ENCODE peak calls at places on chromosomes 11 and 22, in four cellular contexts. One of them, this sample, is unnamed.

GRCh38 chr11:121929581-121929980 is 186.4 kb downstream of the BLID start:
- DNase-seq in T-helper 1 cell: no peak
- DNase-seq in stimulated activated CD4-positive, alpha-beta T cell treated with anti-CD3 and anti-CD28 coated beads, Interleukin-2, amount 100 ng/mL, for 48 hours: no peak
- DNase-seq in HCT116: no peak
- DNase-seq in this sample: no peak

GRCh38 chr11:36750349-36750748 is 152.3 kb upstream of the RAG2 start:
- DNase-seq in stimulated activated CD4-positive, alpha-beta T cell treated with anti-CD3 and anti-CD28 coated beads, Interleukin-2, amount 100 ng/mL, for 48 hours: no peak
- DNase-seq in HCT116: no peak
- DNase-seq in T-helper 1 cell: no peak
- DNase-seq in this sample: peak

GRCh38 chr22:23275751-23276150 is 95.4 kb downstream of the BCR start:
- DNase-seq in T-helper 1 cell: no peak
- DNase-seq in stimulated activated CD4-positive, alpha-beta T cell treated with anti-CD3 and anti-CD28 coated beads, Interleukin-2, amount 100 ng/mL, for 48 hours: no peak
- DNase-seq in HCT116: no peak
- DNase-seq in this sample: no peak

GRCh38 chr11:34356130-34356529 is 1.7 kb downstream of the ABTB2 start:
- DNase-seq in HCT116: no peak
- DNase-seq in T-helper 1 cell: no peak
- DNase-seq in stimulated activated CD4-positive, alpha-beta T cell treated with anti-CD3 and anti-CD28 coated beads, Interleukin-2, amount 100 ng/mL, for 48 hours: no peak
- DNase-seq in this sample: no peak

GRCh38 chr11:75597636-75598035 is 35.6 kb downstream of the SERPINH1 start:
- DNase-seq in HCT116: peak
- DNase-seq in T-helper 1 cell: no peak
- DNase-seq in stimulated activated CD4-positive, alpha-beta T cell treated with anti-CD3 and anti-CD28 coated beads, Interleukin-2, amount 100 ng/mL, for 48 hours: no peak
- DNase-seq in this sample: peak

GRCh38 chr22:31625661-31626426 is 36.2 kb downstream of the PISD start:
- DNase-seq in stimulated activated CD4-positive, alpha-beta T cell treated with anti-CD3 and anti-CD28 coated beads, Interleukin-2, amount 100 ng/mL, for 48 hours: no peak
- DNase-seq in T-helper 1 cell: no peak
- DNase-seq in HCT116: no peak
- DNase-seq in this sample: peak

GRCh38 chr11:11864332-11864731 is 22.6 kb downstream of the USP47 start:
- DNase-seq in HCT116: no peak
- DNase-seq in stimulated activated CD4-positive, alpha-beta T cell treated with anti-CD3 and anti-CD28 coated beads, Interleukin-2, amount 100 ng/mL, for 48 hours: no peak
- DNase-seq in T-helper 1 cell: no peak
- DNase-seq in this sample: no peak

GRCh38 chr22:31893460-31893859 is 50.9 kb upstream of the YWHAH start:
- DNase-seq in HCT116: no peak
- DNase-seq in T-helper 1 cell: no peak
- DNase-seq in stimulated activated CD4-positive, alpha-beta T cell treated with anti-CD3 and anti-CD28 coated beads, Interleukin-2, amount 100 ng/mL, for 48 hours: no peak
- DNase-seq in this sample: no peak

GRCh38 chr22:43658823-43659222 is 153.3 kb downstream of the EFCAB6 start:
- DNase-seq in T-helper 1 cell: no peak
- DNase-seq in stimulated activated CD4-positive, alpha-beta T cell treated with anti-CD3 and anti-CD28 coated beads, Interleukin-2, amount 100 ng/mL, for 48 hours: no peak
- DNase-seq in HCT116: no peak
- DNase-seq in this sample: peak

GRCh38 chr22:29628982-29629381 is 25.5 kb downstream of the NF2 start:
- DNase-seq in T-helper 1 cell: no peak
- DNase-seq in HCT116: no peak
- DNase-seq in stimulated activated CD4-positive, alpha-beta T cell treated with anti-CD3 and anti-CD28 coated beads, Interleukin-2, amount 100 ng/mL, for 48 hours: no peak
- DNase-seq in this sample: no peak

GRCh38 chr22:47631571-47632102 is 869.2 kb downstream of the TBC1D22A start:
- DNase-seq in T-helper 1 cell: no peak
- DNase-seq in stimulated activated CD4-positive, alpha-beta T cell treated with anti-CD3 and anti-CD28 coated beads, Interleukin-2, amount 100 ng/mL, for 48 hours: no peak
- DNase-seq in HCT116: peak
- DNase-seq in this sample: no peak

GRCh38 chr22:45639747-45640102 is 31.9 kb upstream of the ATXN10 start:
- DNase-seq in T-helper 1 cell: no peak
- DNase-seq in HCT116: no peak
- DNase-seq in stimulated activated CD4-positive, alpha-beta T cell treated with anti-CD3 and anti-CD28 coated beads, Interleukin-2, amount 100 ng/mL, for 48 hours: no peak
- DNase-seq in this sample: no peak

GRCh38 chr11:3905080-3905953 is 49.9 kb downstream of the STIM1 start:
- DNase-seq in HCT116: peak
- DNase-seq in stimulated activated CD4-positive, alpha-beta T cell treated with anti-CD3 and anti-CD28 coated beads, Interleukin-2, amount 100 ng/mL, for 48 hours: peak
- DNase-seq in T-helper 1 cell: peak
- DNase-seq in this sample: no peak

GRCh38 chr11:72840780-72841179 is 26.6 kb downstream of the ATG16L2 start:
- DNase-seq in stimulated activated CD4-positive, alpha-beta T cell treated with anti-CD3 and anti-CD28 coated beads, Interleukin-2, amount 100 ng/mL, for 48 hours: no peak
- DNase-seq in HCT116: no peak
- DNase-seq in T-helper 1 cell: no peak
- DNase-seq in this sample: no peak

GRCh38 chr11:79160786-79161403 is 279.9 kb downstream of the TENM4 start:
- DNase-seq in T-helper 1 cell: no peak
- DNase-seq in HCT116: no peak
- DNase-seq in stimulated activated CD4-positive, alpha-beta T cell treated with anti-CD3 and anti-CD28 coated beads, Interleukin-2, amount 100 ng/mL, for 48 hours: no peak
- DNase-seq in this sample: peak

GRCh38 chr11:131744847-131745246 is 374.4 kb downstream of the NTM start:
- DNase-seq in HCT116: no peak
- DNase-seq in T-helper 1 cell: no peak
- DNase-seq in stimulated activated CD4-positive, alpha-beta T cell treated with anti-CD3 and anti-CD28 coated beads, Interleukin-2, amount 100 ng/mL, for 48 hours: no peak
- DNase-seq in this sample: no peak

GRCh38 chr11:19083166-19083565 is 22.6 kb upstream of the MRGPRX2 start:
- DNase-seq in T-helper 1 cell: no peak
- DNase-seq in HCT116: no peak
- DNase-seq in stimulated activated CD4-positive, alpha-beta T cell treated with anti-CD3 and anti-CD28 coated beads, Interleukin-2, amount 100 ng/mL, for 48 hours: no peak
- DNase-seq in this sample: no peak

GRCh38 chr22:29503811-29504372 is 23.9 kb downstream of the NEFH start:
- DNase-seq in T-helper 1 cell: no peak
- DNase-seq in stimulated activated CD4-positive, alpha-beta T cell treated with anti-CD3 and anti-CD28 coated beads, Interleukin-2, amount 100 ng/mL, for 48 hours: no peak
- DNase-seq in HCT116: no peak
- DNase-seq in this sample: no peak

GRCh38 chr22:46556775-46557174 is 19.4 kb upstream of the CELSR1 start:
- DNase-seq in T-helper 1 cell: no peak
- DNase-seq in HCT116: no peak
- DNase-seq in stimulated activated CD4-positive, alpha-beta T cell treated with anti-CD3 and anti-CD28 coated beads, Interleukin-2, amount 100 ng/mL, for 48 hours: no peak
- DNase-seq in this sample: no peak

GRCh38 chr11:117084992-117085391 is 13.2 kb downstream of the SIK3 start:
- DNase-seq in HCT116: no peak
- DNase-seq in T-helper 1 cell: no peak
- DNase-seq in stimulated activated CD4-positive, alpha-beta T cell treated with anti-CD3 and anti-CD28 coated beads, Interleukin-2, amount 100 ng/mL, for 48 hours: no peak
- DNase-seq in this sample: no peak

GRCh38 chr11:44877908-44878459 is 72.7 kb downstream of the TP53I11 start:
- DNase-seq in stimulated activated CD4-positive, alpha-beta T cell treated with anti-CD3 and anti-CD28 coated beads, Interleukin-2, amount 100 ng/mL, for 48 hours: no peak
- DNase-seq in T-helper 1 cell: no peak
- DNase-seq in HCT116: no peak
- DNase-seq in this sample: no peak

GRCh38 chr11:128576555-128576954 is 10.8 kb downstream of the ETS1 start:
- DNase-seq in T-helper 1 cell: no peak
- DNase-seq in stimulated activated CD4-positive, alpha-beta T cell treated with anti-CD3 and anti-CD28 coated beads, Interleukin-2, amount 100 ng/mL, for 48 hours: no peak
- DNase-seq in HCT116: no peak
- DNase-seq in this sample: no peak

GRCh38 chr22:30436196-30436595 is 10.6 kb downstream of the MTFP1 start:
- DNase-seq in HCT116: no peak
- DNase-seq in stimulated activated CD4-positive, alpha-beta T cell treated with anti-CD3 and anti-CD28 coated beads, Interleukin-2, amount 100 ng/mL, for 48 hours: no peak
- DNase-seq in T-helper 1 cell: no peak
- DNase-seq in this sample: no peak

GRCh38 chr11:75773595-75774353 is 5.2 kb downstream of the DGAT2 start:
- DNase-seq in stimulated activated CD4-positive, alpha-beta T cell treated with anti-CD3 and anti-CD28 coated beads, Interleukin-2, amount 100 ng/mL, for 48 hours: no peak
- DNase-seq in T-helper 1 cell: no peak
- DNase-seq in HCT116: no peak
- DNase-seq in this sample: no peak

GRCh38 chr11:29713831-29714320 is 303.0 kb downstream of the KCNA4 start:
- DNase-seq in stimulated activated CD4-positive, alpha-beta T cell treated with anti-CD3 and anti-CD28 coated beads, Interleukin-2, amount 100 ng/mL, for 48 hours: no peak
- DNase-seq in HCT116: no peak
- DNase-seq in T-helper 1 cell: no peak
- DNase-seq in this sample: no peak

GRCh38 chr22:24969588-24970301 is 17.2 kb downstream of the KIAA1671 start:
- DNase-seq in HCT116: peak
- DNase-seq in T-helper 1 cell: no peak
- DNase-seq in stimulated activated CD4-positive, alpha-beta T cell treated with anti-CD3 and anti-CD28 coated beads, Interleukin-2, amount 100 ng/mL, for 48 hours: no peak
- DNase-seq in this sample: no peak